ENCODE peak calls at places on chromosomes 16 and 17, in eight cellular contexts. H is GM23248; R is stimulated activated CD4-positive, alpha-beta T cell treated with anti-CD3 and anti-CD28 coated beads, Interleukin-4, amount 100 ng/mL, for 24 hours; J is colonic mucosa; V is amniotic stem cell; U is RWPE1; B is right lobe of liver; N is DMS153. L is an unnamed sample.
A peak's percentile ranks its signal among the peaks of the same experiment; 100 is the strongest.

GRCh38 chr17:78378225-78379133 is at the start of gene PGS1:
- DNase-seq in V (peak; percentile 53), N (peak; percentile 32), J (peak; percentile 87), U (peak; percentile 68), R (peak; percentile 83), H (peak; percentile 89), B (peak; percentile 87), L (peak; percentile 84)

GRCh38 chr17:48294193-48294909 is 135.7 kb downstream of the SKAP1 start:
- DNase-seq in B (no peak), R (no peak), J (no peak), H (no peak), V (no peak), U (no peak), N (no peak), L (no peak)

GRCh38 chr17:50916708-50917417 is 50.7 kb upstream of the TOB1 start:
- DNase-seq in R (no peak), N (no peak), H (no peak), J (no peak), V (no peak), U (no peak), B (no peak), L (no peak)

GRCh38 chr17:79654350-79654959 is 43.6 kb upstream of the RBFOX3 start:
- DNase-seq in B (no peak), J (no peak), U (no peak), H (no peak), N (no peak), R (no peak), V (no peak), L (no peak)

GRCh38 chr16:27355610-27356009 is 41.8 kb downstream of the IL4R start:
- DNase-seq in H (peak; percentile 61), J (peak; percentile 38), R (peak; percentile 49), V (no peak), U (no peak), B (peak; percentile 69), N (no peak), L (peak; percentile 64)

GRCh38 chr17:78558181-78558850 is 18.9 kb downstream of the DNAH17 start:
- DNase-seq in V (no peak), H (peak; percentile 61), J (no peak), B (no peak), R (no peak), N (no peak), U (peak; percentile 67), L (no peak)

GRCh38 chr17:13931752-13932477 is 137.4 kb upstream of the COX10 start:
- DNase-seq in V (no peak), U (peak; percentile 38), N (no peak), J (peak; percentile 46), H (peak; percentile 93), R (no peak), B (no peak), L (peak; percentile 68)

GRCh38 chr17:40415390-40415789 is 2.3 kb downstream of the TOP2A start:
- DNase-seq in J (no peak), V (no peak), H (peak; percentile 70), B (no peak), N (no peak), R (no peak), U (peak; percentile 42), L (no peak)

GRCh38 chr17:8692916-8693315 is 51.7 kb downstream of the CCDC42 start:
- DNase-seq in B (no peak), R (no peak), U (peak; percentile 22), H (no peak), J (no peak), V (no peak), N (no peak), L (no peak)

GRCh38 chr16:16047761-16048160 is 98.3 kb downstream of the ABCC1 start:
- DNase-seq in N (no peak), J (no peak), B (no peak), R (no peak), V (no peak), U (no peak), H (no peak), L (no peak)

GRCh38 chr17:42682400-42683384 is at the start of gene CNTNAP1:
- DNase-seq in B (no peak), U (peak; percentile 55), N (no peak), H (peak; percentile 89), V (peak; percentile 70), R (no peak), J (peak; percentile 72), L (peak; percentile 75)

L was measured in psoas muscle.